ENCODE peak calls at places on chromosomes 5 and 9, in six cellular contexts. A is A549, R is uterus, B is IMR-90, I is ovary, V is stomach. N is an unnamed sample.
A peak's percentile ranks its signal among the peaks of the same experiment; 100 is the strongest.

GRCh38 chr9:12961276-12961809 is 186.5 kb downstream of the LURAP1L start:
- DNase-seq in B (peak; percentile 28), R (no peak), A (no peak), I (no peak), V (no peak), N (no peak)

GRCh38 chr5:65359981-65360380 is 121.7 kb downstream of the ADAMTS6 start:
- DNase-seq in I (no peak), V (no peak), R (no peak), B (peak; percentile 34), A (no peak), N (no peak)

GRCh38 chr9:16090907-16091629 is 538.2 kb downstream of the CCDC171 start:
- DNase-seq in R (no peak), B (peak; percentile 57), A (no peak), I (no peak), V (no peak), N (no peak)

GRCh38 chr5:97547999-97548797 is 365.2 kb upstream of the RIOK2 start:
- DNase-seq in B (no peak), V (no peak), A (no peak), I (no peak), R (no peak), N (no peak)

GRCh38 chr5:16713386-16713928 is 96.7 kb upstream of the RETREG1 start:
- DNase-seq in I (no peak), R (no peak), A (no peak), B (peak; percentile 38), V (no peak), N (no peak)

GRCh38 chr5:15021286-15022046 is 149.9 kb upstream of the ANKH start:
- DNase-seq in A (no peak), R (no peak), I (no peak), V (no peak), B (peak; percentile 80), N (no peak)

GRCh38 chr5:138824924-138825863 is 49.9 kb downstream of the LRRTM2 start:
- DNase-seq in V (no peak), R (no peak), I (no peak), B (peak; percentile 39), A (peak; percentile 11), N (no peak)

GRCh38 chr5:76849767-76850291 is at the start of gene S100Z:
- DNase-seq in R (no peak), A (no peak), I (no peak), B (no peak), V (no peak), N (no peak)

GRCh38 chr5:73157399-73158303 is 15.3 kb upstream of the TMEM174 start:
- DNase-seq in I (no peak), R (no peak), V (no peak), B (no peak), A (no peak), N (no peak)

GRCh38 chr5:132322266-132322665 is 28.1 kb downstream of the SLC22A4 start:
- DNase-seq in R (no peak), A (no peak), B (no peak), V (no peak), I (no peak), N (peak; percentile 53)
- TF ChIP-seq POLR2A in R (no peak), A (no peak), B (no peak), V (no peak), I (no peak), N (no peak)

GRCh38 chr5:53543401-53543800 is 17.0 kb upstream of the NDUFS4 start:
- DNase-seq in B (peak; percentile 66), R (no peak), V (no peak), A (no peak), I (no peak), N (no peak)
- H3K4me1 ChIP-seq in B (no peaks in the 10 kb centered on the region), R (no peaks in the 10 kb centered on the region), V (no peaks in the 10 kb centered on the region), A (peaks cover under 1% of the 10 kb centered on the region), I (no peaks in the 10 kb centered on the region), N (no peaks in the 10 kb centered on the region)

GRCh38 chr5:111757582-111758283 is 739 bp upstream of the NREP start:
- DNase-seq in I (peak; percentile 95), R (peak; percentile 94), A (peak; percentile 87), B (peak; percentile 93), V (peak; percentile 91), N (peak; percentile 97)
- TF ChIP-seq POLR2A in I (peak; percentile 2), R (peak; percentile 51), A (peak; percentile 62), B (no peak), V (no peak), N (peak; percentile 52)

DNA sequence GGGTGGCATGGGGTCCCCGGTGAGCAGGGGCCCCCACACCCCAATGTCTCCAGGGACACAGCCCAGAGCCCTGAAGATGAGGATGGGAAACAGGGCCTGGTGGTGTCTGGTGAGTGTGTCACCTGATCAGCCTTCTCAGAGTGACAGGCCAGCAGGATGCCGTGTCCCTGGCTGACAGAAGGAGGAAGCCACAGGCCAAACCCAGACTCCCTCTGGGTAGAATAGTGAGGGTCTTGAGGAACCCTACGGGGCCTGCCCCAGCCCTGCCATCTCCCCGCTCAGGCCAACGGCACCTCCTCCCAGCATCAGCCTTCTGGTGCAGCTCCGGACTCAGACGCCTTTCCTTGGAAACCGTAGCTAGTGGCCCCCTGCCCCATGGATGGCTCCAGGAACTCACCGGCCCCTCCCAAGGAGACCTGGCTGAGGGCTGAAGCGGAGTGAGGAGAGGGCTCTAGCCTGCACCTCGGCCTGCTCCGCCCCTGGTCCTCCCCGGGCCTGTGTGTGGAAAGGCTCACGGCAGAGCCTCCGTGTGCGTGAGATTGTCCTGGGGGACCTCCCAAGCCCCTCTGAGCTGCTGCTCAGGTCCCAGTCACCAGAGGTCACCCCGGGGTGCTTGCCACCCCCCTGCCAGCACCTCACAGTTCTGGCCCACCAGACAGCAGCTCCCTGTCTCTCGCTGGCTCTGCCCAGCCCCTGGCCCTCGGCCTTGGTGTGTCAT is 6.0 kb downstream of the RALGDS start:
- DNase-seq in I (peak; percentile 36), B (no peak), R (peak; percentile 15), V (no peak), A (no peak), N (no peak)
- H3K4me1 ChIP-seq in I (peaks cover 41% of the 10 kb centered on the region), B (peaks cover 31% of the 10 kb centered on the region), R (no peaks in the 10 kb centered on the region), V (peaks cover 83% of the 10 kb centered on the region), A (peaks cover 7% of the 10 kb centered on the region), N (peaks cover 80% of the 10 kb centered on the region)

GRCh38 chr9:107336718-107337360 is 53.8 kb downstream of the RAD23B start:
- DNase-seq in I (no peak), A (no peak), R (no peak), B (peak; percentile 56), V (peak; percentile 73), N (peak; percentile 65)

GRCh38 chr9:107335331-107335730 is 52.3 kb downstream of the RAD23B start:
- DNase-seq in I (no peak), R (no peak), A (no peak), B (no peak), V (no peak), N (no peak)

GRCh38 chr9:107332883-107333282 is 49.8 kb downstream of the RAD23B start:
- DNase-seq in R (no peak), V (no peak), B (no peak), I (no peak), A (no peak), N (no peak)

GRCh38 chr9:107333363-107333762 is 50.3 kb downstream of the RAD23B start:
- DNase-seq in R (no peak), A (no peak), B (no peak), V (no peak), I (no peak), N (no peak)

GRCh38 chr9:107334103-107334776 is 51.2 kb downstream of the RAD23B start:
- DNase-seq in V (no peak), A (no peak), I (no peak), R (no peak), B (no peak), N (no peak)
- TF ChIP-seq POLR2A in V (no peak), A (no peak), I (no peak), R (no peak), B (no peak), N (no peak)

GRCh38 chr9:92265159-92265558 is 28.3 kb downstream of the IARS1 start:
- DNase-seq in I (no peak), R (no peak), B (peak; percentile 32), A (no peak), V (no peak), N (no peak)

GRCh38 chr9:92257327-92257726 is 36.2 kb downstream of the IARS1 start:
- DNase-seq in V (no peak), R (no peak), I (no peak), B (no peak), A (no peak), N (no peak)

GRCh38 chr9:92266486-92266885 is 27.0 kb downstream of the IARS1 start:
- DNase-seq in R (no peak), A (no peak), B (no peak), V (no peak), I (no peak), N (no peak)

DNA sequence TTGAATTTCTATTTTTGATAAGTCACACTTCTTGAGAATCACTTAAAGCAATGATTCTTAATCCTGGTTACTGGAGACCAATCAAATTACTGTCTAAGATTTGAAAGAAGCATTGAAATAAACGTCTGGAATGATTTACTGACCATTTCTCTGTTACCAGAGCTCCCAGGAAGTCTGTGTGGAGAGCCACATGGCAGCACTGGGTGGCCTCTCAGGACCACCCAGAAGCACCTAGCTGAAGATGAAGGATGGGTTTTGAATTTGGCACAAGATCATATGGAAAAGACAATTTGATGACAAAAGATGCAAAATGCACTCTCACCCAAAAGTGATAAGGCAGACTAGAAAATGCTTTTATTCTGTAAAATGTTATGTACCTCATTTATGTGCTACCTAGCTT is 30.4 kb downstream of the IARS1 start:
- DNase-seq in B (no peak), R (no peak), V (no peak), I (no peak), A (no peak), N (no peak)
- H3K4me1 ChIP-seq in B (peaks cover 2% of the 10 kb centered on the region), R (no peaks in the 10 kb centered on the region), V (no peaks in the 10 kb centered on the region), I (no peaks in the 10 kb centered on the region), A (no peaks in the 10 kb centered on the region), N (no peaks in the 10 kb centered on the region)

GRCh38 chr9:132354645-132355355 is at the start of gene SETX:
- DNase-seq in I (peak; percentile 99), V (peak; percentile 99), B (peak; percentile 96), R (peak; percentile 95), A (peak; percentile 97), N (peak; percentile 98)
- TF ChIP-seq POLR2A in I (peak; percentile 77), V (peak; percentile 78), B (peak; percentile 95), R (peak; percentile 92), A (peak; percentile 95), N (peak; percentile 69)